ENCODE peak calls at places on chromosomes 16 and 17, in six cellular contexts. I is neural progenitor cell, Y is esophagus squamous epithelium, B is fibroblast of lung, R is right cardiac atrium, N is skeletal muscle cell. W is an unnamed sample.

GRCh38 chr16:11372924-11373306 is 27.7 kb downstream of the RMI2 start:
- DNase-seq in B (no peak), Y (no peak), R (no peak), I (no peak), N (no peak), W (no peak)

GRCh38 chr17:57527437-57528083 is 217.5 kb downstream of the CCDC182 start:
- DNase-seq in Y (no peak), I (peak), R (no peak), B (no peak), N (no peak), W (peak)

GRCh38 chr17:12528036-12528435 is 137.7 kb upstream of the MYOCD start:
- DNase-seq in R (no peak), I (no peak), N (no peak), B (no peak), Y (no peak), W (no peak)

GRCh38 chr16:67043420-67043819 is 14.5 kb downstream of the CBFB start:
- DNase-seq in R (no peak), N (no peak), B (no peak), Y (no peak), I (no peak), W (no peak)

GRCh38 chr16:11949527-11949926 is 7.7 kb upstream of the NPIPB2 start:
- DNase-seq in Y (no peak), I (peak), R (no peak), B (peak), N (no peak), W (peak)

GRCh38 chr17:62135742-62136141 is 70.7 kb upstream of the MED13 start:
- DNase-seq in Y (no peak), B (no peak), R (no peak), N (no peak), I (no peak), W (no peak)

GRCh38 chr17:9256944-9257629 is 235.8 kb downstream of the NTN1 start:
- DNase-seq in B (peak), I (no peak), R (no peak), N (no peak), Y (no peak), W (no peak)

GRCh38 chr17:6544770-6545169 is 11.6 kb downstream of the PITPNM3 start:
- DNase-seq in B (no peak), N (no peak), Y (no peak), I (peak), R (no peak), W (no peak)

GRCh38 chr17:41315814-41316430 is 412 bp upstream of the KRTAP17-1 start:
- DNase-seq in B (no peak), I (no peak), Y (no peak), N (no peak), R (no peak), W (no peak)

GRCh38 chr16:71520550-71520949 is 5.7 kb upstream of the CHST4 start:
- DNase-seq in B (no peak), Y (no peak), N (no peak), I (no peak), R (no peak), W (no peak)

GRCh38 chr17:31508310-31509094 is 117.0 kb downstream of the RAB11FIP4 start:
- DNase-seq in I (peak), B (no peak), Y (no peak), R (no peak), N (no peak), W (peak)

GRCh38 chr16:29683543-29684090 is 4.6 kb downstream of the QPRT start:
- DNase-seq in I (no peak), B (no peak), Y (no peak), R (no peak), N (no peak), W (no peak)

GRCh38 chr16:88279998-88280397 is 102.8 kb upstream of the ZNF469 start:
- DNase-seq in B (no peak), N (no peak), I (no peak), Y (no peak), R (no peak), W (no peak)

GRCh38 chr16:28865722-28866453 is 2.2 kb downstream of the SH2B1 start:
- DNase-seq in N (no peak), I (no peak), R (no peak), Y (no peak), B (no peak), W (no peak)

GRCh38 chr17:78252111-78252634 is 20.7 kb downstream of the TMEM235 start:
- DNase-seq in N (no peak), R (peak), B (no peak), I (no peak), Y (no peak), W (peak)

GRCh38 chr17:79023886-79024771 is at the start of gene C1QTNF1:
- DNase-seq in Y (no peak), B (no peak), R (peak), I (peak), N (no peak), W (peak)

GRCh38 chr16:16139061-16139460 is 84.2 kb downstream of the ABCC6 start:
- DNase-seq in B (no peak), I (no peak), N (no peak), R (no peak), Y (no peak), W (no peak)

GRCh38 chr17:35804658-35805192 is 4.6 kb upstream of the TAF15 start:
- DNase-seq in R (no peak), N (peak), I (peak), B (peak), Y (no peak), W (peak)

GRCh38 chr16:17294856-17295255 is 175.9 kb downstream of the XYLT1 start:
- DNase-seq in B (no peak), R (no peak), Y (no peak), N (no peak), I (no peak), W (no peak)

GRCh38 chr17:38536661-38537060 is 69.1 kb downstream of the SRCIN1 start:
- DNase-seq in Y (no peak), R (no peak), B (peak), N (no peak), I (no peak), W (no peak)

GRCh38 chr17:9331512-9332163 is 244.0 kb downstream of the STX8 start:
- DNase-seq in B (no peak), I (peak), R (no peak), Y (no peak), N (no peak), W (no peak)

GRCh38 chr16:27463741-27464662 is 62.0 kb downstream of the IL21R start:
- DNase-seq in Y (no peak), N (no peak), B (no peak), I (no peak), R (no peak), W (no peak)

GRCh38 chr17:50393700-50394099 is 3.6 kb downstream of the LRRC59 start:
- DNase-seq in I (no peak), Y (no peak), R (no peak), B (no peak), N (no peak), W (no peak)
- H3K4me3 ChIP-seq in I (no peak), Y (no peak), R (no peak), B (no peak), N (no peak), W (no peak)

GRCh38 chr17:36942031-36942599 is 4.8 kb downstream of the LHX1 start:
- DNase-seq in I (peak), Y (no peak), R (no peak), N (no peak), B (no peak), W (no peak)
- H3K4me3 ChIP-seq in I (peak), Y (peak), R (peak), N (no peak), B (no peak), W (peak)

GRCh38 chr17:49000943-49001342 is 3.8 kb downstream of the IGF2BP1 start:
- DNase-seq in B (peak), N (no peak), Y (no peak), I (no peak), R (no peak), W (no peak)
- H3K4me3 ChIP-seq in B (no peak), N (peak), Y (no peak), I (peak), R (no peak), W (peak)

GRCh38 chr17:44386182-44386525 is 3.3 kb downstream of the ITGA2B start:
- DNase-seq in B (no peak), I (no peak), R (no peak), N (no peak), Y (no peak), W (no peak)
- H3K4me3 ChIP-seq in B (no peak), I (peak), R (peak), N (peak), Y (peak), W (peak)

DNA sequence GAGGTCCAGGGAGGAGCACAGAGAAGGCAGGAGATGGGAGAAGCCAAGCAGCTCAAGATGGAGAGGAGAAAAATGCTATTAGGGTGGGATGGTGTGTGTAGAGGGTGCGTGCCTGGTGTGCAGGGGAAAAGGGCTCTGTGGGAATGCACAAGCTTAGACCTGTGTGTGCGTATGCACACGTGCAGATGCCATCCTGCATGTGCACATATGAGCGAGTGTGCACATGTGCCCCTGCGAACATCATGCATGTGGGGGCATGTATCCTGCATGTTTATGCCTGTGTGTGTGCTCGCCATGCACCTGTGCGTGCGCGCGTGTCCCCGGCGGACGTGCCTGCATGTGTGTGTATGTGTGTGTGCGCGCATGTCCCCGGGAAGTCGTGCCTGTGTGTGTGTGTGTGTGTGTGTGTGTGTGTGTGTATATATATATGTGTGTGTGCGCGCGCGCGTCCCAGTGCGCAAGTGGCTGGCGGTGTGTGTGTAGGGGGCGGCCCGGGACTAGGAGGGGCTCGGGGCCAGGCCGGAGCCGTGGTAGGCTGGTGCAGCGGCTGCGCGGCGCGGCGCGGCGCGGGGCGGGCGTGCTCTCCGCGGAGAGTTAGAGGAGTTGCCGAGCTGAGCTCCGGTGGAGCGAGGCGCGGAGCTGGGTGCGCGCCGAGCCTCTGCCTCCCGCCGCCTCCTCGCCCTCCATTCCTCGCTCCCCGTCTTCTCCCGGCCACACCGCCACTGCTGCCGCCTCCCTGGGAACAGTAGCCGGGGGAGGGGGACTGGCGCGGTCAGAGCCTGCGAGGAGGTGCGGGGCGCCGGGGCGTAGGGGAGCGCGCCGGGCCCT is at the start of gene KCNJ12:
- DNase-seq in Y (no peak), N (no peak), I (peak), R (peak), B (peak), W (no peak)
- H3K4me3 ChIP-seq in Y (peak), N (peak), I (peak), R (peak), B (peak), W (peak)

GRCh38 chr17:3003401-3004149 is 59.8 kb downstream of the OR1D5 start:
- DNase-seq in N (no peak), R (peak), Y (no peak), B (no peak), I (no peak), W (no peak)
- H3K4me3 ChIP-seq in N (no peak), R (no peak), Y (peak), B (peak), I (no peak), W (no peak)

W was measured in WERI-Rb-1.